ENCODE peak calls at places on chromosomes 3 and 15, in ten cellular contexts. Y, C, R, D, Z, V, W, X, B and P are unnamed samples.

GRCh38 chr3:189406148-189406547 is 225.0 kb upstream of the TP63 start:
- DNase-seq in Y (no peak), C (no peak), R (no peak), D (no peak), Z (no peak), V (no peak), W (no peak), X (no peak), B (no peak), P (no peak)

GRCh38 chr3:45486926-45487325 is 98.5 kb downstream of the LARS2 start:
- DNase-seq in Y (no peak), C (no peak), R (no peak), D (no peak), Z (no peak), V (no peak), W (no peak), X (no peak), B (no peak), P (peak; percentile 65)

GRCh38 chr3:58093573-58094195 is 85.5 kb downstream of the FLNB start:
- DNase-seq in Y (no peak), C (no peak), R (peak; percentile 72), D (no peak), Z (no peak), V (no peak), W (no peak), X (no peak), B (peak; percentile 91), P (peak; percentile 21)

GRCh38 chr3:67719333-67719732 is 64.9 kb upstream of the SUCLG2 start:
- DNase-seq in Y (no peak), C (no peak), R (peak; percentile 26), D (no peak), Z (no peak), V (no peak), W (no peak), X (no peak), B (peak; percentile 79), P (no peak)

GRCh38 chr3:134463676-134464611 is 21.8 kb downstream of the ANAPC13 start:
- DNase-seq in Y (peak; percentile 28), C (no peak), R (peak; percentile 96), D (peak; percentile 6), Z (peak; percentile 74), V (no peak), W (no peak), X (no peak), B (peak; percentile 95), P (no peak)

GRCh38 chr3:133181364-133182254 is 143.4 kb downstream of the TMEM108 start:
- DNase-seq in Y (no peak), C (no peak), R (no peak), D (no peak), Z (no peak), V (no peak), W (no peak), X (no peak), B (no peak), P (no peak)

GRCh38 chr3:114112696-114113095 is 56.2 kb downstream of the QTRT2 start:
- DNase-seq in Y (no peak), C (no peak), R (peak; percentile 39), D (no peak), Z (no peak), V (no peak), W (no peak), X (no peak), B (peak; percentile 52), P (no peak)

GRCh38 chr3:45426161-45426560 is 37.8 kb downstream of the LARS2 start:
- DNase-seq in Y (no peak), C (no peak), R (no peak), D (no peak), Z (no peak), V (no peak), W (peak; percentile 24), X (no peak), B (no peak), P (no peak)

GRCh38 chr15:84023636-84024035 is 211.9 kb upstream of the GOLGA6L4 start:
- DNase-seq in Y (peak; percentile 33), C (no peak), R (peak; percentile 66), D (no peak), Z (no peak), V (peak; percentile 31), W (no peak), X (no peak), B (peak; percentile 64), P (no peak)

GRCh38 chr3:57689367-57690053 is 3.4 kb downstream of the DENND6A start:
- DNase-seq in Y (no peak), C (no peak), R (no peak), D (no peak), Z (no peak), V (no peak), W (no peak), X (no peak), B (no peak), P (no peak)

GRCh38 chr3:38335263-38335662 is 11.3 kb upstream of the XYLB start:
- DNase-seq in Y (no peak), C (no peak), R (no peak), D (no peak), Z (no peak), V (no peak), W (no peak), X (no peak), B (no peak), P (no peak)

GRCh38 chr15:67927501-67928156 is 87.8 kb upstream of the RNU6-1 start:
- DNase-seq in Y (no peak), C (no peak), R (peak; percentile 93), D (no peak), Z (peak; percentile 81), V (no peak), W (no peak), X (peak; percentile 7), B (peak; percentile 80), P (peak; percentile 80)

GRCh38 chr3:114624047-114624445 is 330.2 kb downstream of the TIGIT start:
- DNase-seq in Y (no peak), C (peak; percentile 3), R (peak; percentile 67), D (no peak), Z (peak; percentile 46), V (no peak), W (no peak), X (peak; percentile 13), B (peak; percentile 71), P (peak; percentile 84)

GRCh38 chr3:35679409-35680080 is 40.2 kb downstream of the ARPP21 start:
- DNase-seq in Y (no peak), C (no peak), R (no peak), D (no peak), Z (no peak), V (no peak), W (no peak), X (peak; percentile 42), B (no peak), P (no peak)

GRCh38 chr3:171676600-171677175 is 133.6 kb downstream of the PLD1 start:
- DNase-seq in Y (no peak), C (no peak), R (no peak), D (no peak), Z (peak; percentile 87), V (no peak), W (no peak), X (no peak), B (no peak), P (no peak)

GRCh38 chr3:62761711-62762110 is 113.5 kb downstream of the CADPS start:
- DNase-seq in Y (no peak), C (no peak), R (no peak), D (no peak), Z (no peak), V (no peak), W (no peak), X (no peak), B (no peak), P (no peak)

GRCh38 chr3:196440041-196440537 is 7.9 kb upstream of the UBXN7 start:
- DNase-seq in Y (no peak), C (no peak), R (peak; percentile 34), D (no peak), Z (no peak), V (no peak), W (no peak), X (no peak), B (peak; percentile 73), P (no peak)

GRCh38 chr3:148464246-148464645 is 233.5 kb upstream of the AGTR1 start:
- DNase-seq in Y (no peak), C (no peak), R (peak; percentile 53), D (no peak), Z (no peak), V (no peak), W (no peak), X (no peak), B (peak; percentile 60), P (no peak)

GRCh38 chr3:38084019-38084968 is 45.3 kb downstream of the DLEC1 start:
- DNase-seq in Y (peak; percentile 21), C (no peak), R (peak; percentile 41), D (no peak), Z (no peak), V (no peak), W (no peak), X (no peak), B (peak; percentile 33), P (no peak)

GRCh38 chr3:134445631-134446030 is 40.2 kb downstream of the ANAPC13 start:
- DNase-seq in Y (no peak), C (no peak), R (peak; percentile 94), D (no peak), Z (peak; percentile 27), V (no peak), W (no peak), X (no peak), B (peak; percentile 94), P (peak; percentile 62)

GRCh38 chr3:141875893-141876380 is 506 bp upstream of the ATP1B3 start:
- DNase-seq in Y (peak; percentile 52), C (peak; percentile 52), R (peak; percentile 80), D (peak; percentile 56), Z (peak; percentile 67), V (no peak), W (peak; percentile 90), X (peak; percentile 72), B (peak; percentile 60), P (no peak)

GRCh38 chr3:39907981-39908380 is 98.6 kb downstream of the MYRIP start:
- DNase-seq in Y (no peak), C (no peak), R (peak; percentile 34), D (no peak), Z (no peak), V (no peak), W (no peak), X (no peak), B (no peak), P (no peak)

GRCh38 chr15:63749330-63749942 is 84.3 kb downstream of the HERC1 start:
- DNase-seq in Y (no peak), C (no peak), R (no peak), D (no peak), Z (no peak), V (no peak), W (no peak), X (no peak), B (no peak), P (no peak)

GRCh38 chr3:76990606-76991005 is 49.3 kb upstream of the ROBO2 start:
- DNase-seq in Y (no peak), C (no peak), R (no peak), D (no peak), Z (no peak), V (no peak), W (no peak), X (no peak), B (no peak), P (no peak)

GRCh38 chr3:1072040-1072439 is 20.8 kb upstream of the CNTN6 start:
- DNase-seq in Y (no peak), C (no peak), R (no peak), D (no peak), Z (no peak), V (no peak), W (no peak), X (no peak), B (no peak), P (no peak)

GRCh38 chr15:80527961-80528360 is 123.8 kb downstream of the ARNT2 start:
- DNase-seq in Y (no peak), C (no peak), R (no peak), D (no peak), Z (no peak), V (no peak), W (no peak), X (no peak), B (no peak), P (no peak)

GRCh38 chr15:73233623-73234022 is 135.1 kb downstream of the HCN4 start:
- DNase-seq in Y (no peak), C (no peak), R (peak; percentile 8), D (no peak), Z (no peak), V (no peak), W (no peak), X (no peak), B (peak; percentile 9), P (no peak)

GRCh38 chr3:134430174-134430573 is 55.6 kb downstream of the ANAPC13 start:
- DNase-seq in Y (no peak), C (no peak), R (no peak), D (no peak), Z (no peak), V (no peak), W (no peak), X (no peak), B (no peak), P (no peak)